ENCODE peak calls at places on chromosomes 11 and 22, in five cellular contexts. O, J, S, V and Y are unnamed samples. For H3K4me1, the result is how much of the 10 kb centered on the place peaks cover.

GRCh38 chr22:36660510-36660840 is 43.1 kb downstream of the CACNG2 start:
- DNase-seq in S (no peak), V (no peak), J (no peak), O (no peak), Y (no peak)

GRCh38 chr11:77776455-77776854 is 44.1 kb downstream of the RSF1 start:
- DNase-seq in V (no peak), J (no peak), O (no peak), S (no peak), Y (no peak)

GRCh38 chr11:76077575-76078150 is 128.6 kb downstream of the WNT11 start:
- DNase-seq in J (no peak), S (no peak), V (no peak), O (no peak), Y (no peak)

GRCh38 chr22:49823289-49824045 is 4.2 kb downstream of the BRD1 start:
- DNase-seq in J (no peak), O (peak), V (no peak), S (no peak), Y (no peak)

GRCh38 chr11:72778535-72779494 is 15.0 kb downstream of the STARD10 start:
- DNase-seq in J (no peak), S (no peak), O (no peak), V (no peak), Y (no peak)

GRCh38 chr11:23727821-23728220 is 769.0 kb upstream of the LUZP2 start:
- DNase-seq in S (no peak), J (no peak), O (no peak), V (no peak), Y (no peak)

GRCh38 chr11:107769189-107769588 is 57.3 kb upstream of the SLN start:
- DNase-seq in V (no peak), S (no peak), O (no peak), J (no peak), Y (peak)

GRCh38 chr11:63711838-63712237 is 30.5 kb downstream of the RTN3 start:
- DNase-seq in V (no peak), J (no peak), S (no peak), O (no peak), Y (no peak)

GRCh38 chr11:112658521-112658920 is 302.7 kb upstream of the NCAM1 start:
- DNase-seq in J (no peak), O (no peak), V (no peak), S (no peak), Y (no peak)

GRCh38 chr11:16357776-16358175 is 1.4 kb upstream of the SOX6 start:
- DNase-seq in O (no peak), J (no peak), V (no peak), S (no peak), Y (no peak)

GRCh38 chr11:44775366-44776356 is 48.9 kb downstream of the TSPAN18 start:
- DNase-seq in O (no peak), S (no peak), J (no peak), V (peak), Y (peak)

GRCh38 chr22:27120036-27120435 is 462.6 kb downstream of the MIAT start:
- DNase-seq in V (no peak), O (no peak), J (no peak), S (no peak), Y (no peak)

GRCh38 chr11:46471943-46472661 is 80.5 kb upstream of the CHRM4 start:
- DNase-seq in V (no peak), S (no peak), O (no peak), J (no peak), Y (no peak)

GRCh38 chr22:28151241-28151640 is 232.2 kb upstream of the PITPNB start:
- DNase-seq in S (no peak), J (no peak), O (no peak), V (no peak), Y (no peak)

GRCh38 chr11:33737362-33737821 is 1.2 kb upstream of the CD59 start:
- DNase-seq in J (no peak), V (no peak), S (no peak), O (no peak), Y (no peak)

GRCh38 chr11:119057000-119057769 is at the start of gene HYOU1:
- DNase-seq in J (peak), S (peak), O (peak), V (peak), Y (peak)
- TF ChIP-seq CTCF in J (peak), S (peak), O (peak), V (peak), Y (peak)

DNA sequence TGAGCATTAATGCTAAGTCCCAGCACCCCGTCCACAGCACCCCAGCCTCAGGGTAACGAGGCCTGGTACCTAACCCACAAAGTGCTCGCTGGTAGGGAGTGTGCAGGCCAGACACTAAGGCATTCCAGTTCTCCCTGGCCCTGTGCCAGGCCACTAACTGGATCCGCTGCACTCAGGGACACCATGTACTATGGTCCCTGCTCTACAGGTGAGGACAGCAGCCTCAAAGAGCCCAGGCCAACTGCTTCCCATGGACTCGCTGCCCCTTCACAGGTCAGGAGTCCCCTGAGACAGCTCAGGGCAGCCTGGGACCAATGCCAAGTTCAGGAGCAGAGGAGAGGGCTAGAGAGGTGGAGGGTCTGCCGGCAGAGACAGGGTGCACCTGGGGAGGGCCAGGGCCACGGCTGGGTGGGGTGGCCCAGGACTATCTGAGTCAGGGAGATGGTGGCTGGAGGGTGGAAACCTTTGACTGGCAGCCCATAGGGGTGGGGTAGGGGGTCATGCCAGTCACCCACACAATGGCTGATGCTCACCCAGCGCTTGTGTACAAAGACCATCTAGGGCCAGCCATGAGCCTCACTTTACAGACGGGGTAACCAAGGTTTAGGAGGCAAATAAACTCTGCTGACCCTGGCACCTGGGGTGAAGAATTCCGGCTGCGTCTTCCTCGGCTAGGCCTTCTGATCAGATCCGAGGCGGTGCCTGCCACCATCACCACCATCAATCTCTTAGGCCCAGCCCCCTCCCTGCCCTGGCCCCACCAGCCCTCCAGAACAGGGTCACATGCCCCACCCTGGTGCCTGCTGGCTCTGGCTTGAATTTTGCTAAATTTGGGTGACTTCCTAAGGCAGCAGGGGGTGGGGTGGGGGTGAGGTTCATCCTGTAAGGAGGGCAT is 5.6 kb downstream of the OSBPL5 start:
- DNase-seq in V (peak), O (peak), S (peak), J (peak), Y (no peak)
- H3K4me1 ChIP-seq in V (half or more), O (half or more), S (under half), J (under half), Y (under half)

GRCh38 chr11:65215441-65216076 is 33.8 kb downstream of the CAPN1 start:
- DNase-seq in V (no peak), J (no peak), O (no peak), S (no peak), Y (peak)

GRCh38 chr11:65213322-65214211 is 31.8 kb downstream of the CAPN1 start:
- DNase-seq in J (no peak), O (no peak), S (peak), V (no peak), Y (peak)

GRCh38 chr11:65212226-65212801 is 30.6 kb downstream of the CAPN1 start:
- DNase-seq in V (no peak), S (no peak), O (no peak), J (no peak), Y (no peak)

GRCh38 chr11:65216830-65217229 is 35.1 kb downstream of the CAPN1 start:
- DNase-seq in S (no peak), O (no peak), V (no peak), J (no peak), Y (no peak)

GRCh38 chr11:65214212-65214845 is 32.6 kb downstream of the CAPN1 start:
- DNase-seq in S (no peak), O (no peak), V (no peak), J (no peak), Y (no peak)
- TF ChIP-seq CTCF in S (no peak), O (no peak), V (no peak), J (no peak), Y (no peak)

GRCh38 chr11:29963796-29964195 is 53.0 kb downstream of the KCNA4 start:
- DNase-seq in J (no peak), O (no peak), S (no peak), V (no peak), Y (no peak)

GRCh38 chr11:29959488-29959887 is 57.3 kb downstream of the KCNA4 start:
- DNase-seq in O (no peak), V (no peak), J (no peak), S (no peak), Y (no peak)

GRCh38 chr11:29963068-29963467 is 53.8 kb downstream of the KCNA4 start:
- DNase-seq in S (no peak), J (no peak), O (no peak), V (no peak), Y (no peak)

GRCh38 chr11:29957406-29957805 is 59.4 kb downstream of the KCNA4 start:
- DNase-seq in J (no peak), O (no peak), V (no peak), S (no peak), Y (no peak)

DNA sequence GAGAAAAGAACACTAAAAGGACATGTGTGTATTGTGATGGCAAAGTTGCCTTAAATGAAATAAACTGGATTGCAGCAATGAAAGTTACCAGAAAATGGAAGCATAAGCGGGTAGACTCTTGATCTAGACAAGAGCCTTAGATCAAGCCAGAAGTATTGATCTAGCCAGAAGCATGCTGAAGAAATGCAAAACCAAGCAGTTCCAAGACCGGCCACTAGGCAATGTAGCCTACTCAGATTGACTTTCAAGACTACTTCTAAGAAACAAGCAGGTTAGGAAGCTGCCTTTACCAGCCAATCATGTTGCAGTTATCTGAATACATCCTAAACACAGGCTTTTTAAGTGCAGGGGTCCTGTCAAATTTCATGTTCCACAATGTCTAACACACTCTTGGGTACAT is 54.6 kb downstream of the KCNA4 start:
- DNase-seq in J (no peak), S (no peak), O (no peak), V (no peak), Y (peak)
- H3K4me1 ChIP-seq in J (under half), S (under half), O (under half), V (under half), Y (under half)

DNA sequence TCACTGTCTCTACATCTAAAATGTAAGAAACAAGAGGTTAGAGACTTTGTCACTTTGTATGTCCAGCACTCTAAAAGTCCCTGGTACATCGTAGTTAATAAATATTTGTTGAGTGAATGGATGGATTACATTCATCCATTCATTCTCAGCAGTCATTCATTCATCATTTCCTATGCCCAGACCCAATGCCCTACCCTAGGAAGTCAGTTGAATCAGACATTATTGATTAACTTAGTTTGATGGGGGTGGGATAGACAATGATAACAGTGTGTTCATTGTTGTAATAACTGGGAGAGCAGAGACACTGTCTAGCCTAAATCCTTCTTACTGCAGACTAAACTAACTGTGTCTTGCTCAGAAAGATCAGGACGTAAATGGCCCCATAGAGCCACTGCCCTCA is 1.2 kb upstream of the CENPM start:
- DNase-seq in J (no peak), V (no peak), O (no peak), S (no peak), Y (no peak)
- TF ChIP-seq CTCF in J (no peak), V (no peak), O (no peak), S (no peak), Y (no peak)